ENCODE peak calls at places on chromosomes 1 and 21, in five cellular contexts. L is HepG2, W is A549, M is sigmoid colon, S is fibroblast of lung. J is an unnamed sample.

GRCh38 chr1:228989992-228990827 is 254.9 kb downstream of the RHOU start:
- DNase-seq in L (peak; percentile 56), W (no peak), M (peak; percentile 93), S (no peak), J (peak; percentile 41)

GRCh38 chr1:208170252-208170651 is 73.9 kb downstream of the PLXNA2 start:
- DNase-seq in L (no peak), W (no peak), M (no peak), S (no peak), J (peak; percentile 25)

GRCh38 chr1:11383553-11384169 is 95.3 kb upstream of the DISP3 start:
- DNase-seq in L (no peak), W (no peak), M (no peak), S (peak; percentile 6), J (no peak)

GRCh38 chr1:226408285-226409184 is 642 bp upstream of the PARP1 start:
- DNase-seq in L (no peak), W (no peak), M (no peak), S (no peak), J (no peak)

GRCh38 chr1:227749916-227750710 is 14.9 kb downstream of the SNAP47 start:
- DNase-seq in L (no peak), W (no peak), M (no peak), S (no peak), J (no peak)

GRCh38 chr1:199205740-199206139 is 566.9 kb downstream of the PTPRC start:
- DNase-seq in L (no peak), W (no peak), M (no peak), S (no peak), J (no peak)

GRCh38 chr1:193417945-193418744 is 231.7 kb upstream of the B3GALT2 start:
- DNase-seq in L (no peak), W (no peak), M (no peak), S (peak; percentile 39), J (no peak)

GRCh38 chr1:156149374-156150106 is 3.8 kb upstream of the SEMA4A start:
- DNase-seq in L (no peak), W (no peak), M (no peak), S (no peak), J (no peak)

GRCh38 chr1:57623039-57623790 is 199.4 kb upstream of the DAB1 start:
- DNase-seq in L (peak; percentile 3), W (no peak), M (no peak), S (no peak), J (no peak)

GRCh38 chr1:63621075-63621474 is 27.9 kb downstream of the PGM1 start:
- DNase-seq in L (no peak), W (no peak), M (no peak), S (no peak), J (no peak)

GRCh38 chr1:202567747-202568146 is 142.5 kb downstream of the SYT2 start:
- DNase-seq in L (no peak), W (no peak), M (no peak), S (peak; percentile 84), J (no peak)

GRCh38 chr1:11530731-11531311 is 51.9 kb downstream of the DISP3 start:
- DNase-seq in L (no peak), W (no peak), M (no peak), S (no peak), J (no peak)

GRCh38 chr1:221541296-221541695 is 200.6 kb downstream of the DUSP10 start:
- DNase-seq in L (no peak), W (no peak), M (no peak), S (no peak), J (no peak)

GRCh38 chr1:110245876-110246620 is 35.9 kb downstream of the KCNC4 start:
- DNase-seq in L (no peak), W (no peak), M (no peak), S (no peak), J (no peak)

GRCh38 chr21:39788383-39788782 is 43.4 kb downstream of the IGSF5 start:
- DNase-seq in L (peak; percentile 71), W (peak; percentile 72), M (peak; percentile 79), S (peak; percentile 94), J (peak; percentile 49)

GRCh38 chr1:212256404-212256803 is 28.8 kb upstream of the PPP2R5A start:
- DNase-seq in L (no peak), W (no peak), M (no peak), S (no peak), J (no peak)

GRCh38 chr1:30847358-30847972 is 61.1 kb downstream of the SDC3 start:
- DNase-seq in L (peak; percentile 90), W (no peak), M (peak; percentile 92), S (peak; percentile 82), J (peak; percentile 64)

GRCh38 chr21:25528511-25528910 is 78.8 kb downstream of the MRPL39 start:
- DNase-seq in L (no peak), W (no peak), M (no peak), S (no peak), J (no peak)

GRCh38 chr1:28855469-28855944 is 43.5 kb downstream of the OPRD1 start:
- DNase-seq in L (no peak), W (no peak), M (no peak), S (peak; percentile 16), J (no peak)

GRCh38 chr1:179820216-179820970 is 57.2 kb downstream of the TOR1AIP2 start:
- DNase-seq in L (no peak), W (no peak), M (peak; percentile 37), S (no peak), J (no peak)

GRCh38 chr1:151106891-151107290 is 36.3 kb downstream of the GABPB2 start:
- DNase-seq in L (no peak), W (no peak), M (no peak), S (peak; percentile 46), J (no peak)

GRCh38 chr1:108082006-108082405 is 117.0 kb upstream of the VAV3 start:
- DNase-seq in L (no peak), W (no peak), M (no peak), S (peak; percentile 6), J (peak; percentile 2)

GRCh38 chr1:192550922-192551534 is 24.5 kb upstream of the RGS1 start:
- DNase-seq in L (no peak), W (peak; percentile 7), M (no peak), S (peak; percentile 98), J (no peak)

GRCh38 chr1:20187103-20187812 is 940 bp upstream of the PLA2G2C start:
- DNase-seq in L (no peak), W (no peak), M (peak; percentile 78), S (no peak), J (no peak)

GRCh38 chr1:156912861-156913808 is 7.3 kb upstream of the LRRC71 start:
- DNase-seq in L (no peak), W (no peak), M (no peak), S (no peak), J (no peak)

GRCh38 chr1:87778896-87779295 is 450.2 kb downstream of the LMO4 start:
- DNase-seq in L (no peak), W (no peak), M (no peak), S (peak; percentile 95), J (no peak)

GRCh38 chr1:232036161-232036942 is 409.8 kb downstream of the DISC1 start:
- DNase-seq in L (no peak), W (no peak), M (no peak), S (no peak), J (no peak)

GRCh38 chr1:22680736-22681135 is 27.7 kb downstream of the C1QB start:
- DNase-seq in L (no peak), W (no peak), M (no peak), S (no peak), J (no peak)

GRCh38 chr21:16945580-16945979 is 567.3 kb upstream of the CXADR start:
- DNase-seq in L (no peak), W (no peak), M (no peak), S (no peak), J (no peak)

GRCh38 chr1:110556471-110556807 is 37.5 kb upstream of the KCNA10 start:
- DNase-seq in L (no peak), W (no peak), M (peak; percentile 79), S (no peak), J (peak; percentile 97)

GRCh38 chr1:30762931-30763653 is 5.5 kb upstream of the LAPTM5 start:
- DNase-seq in L (no peak), W (no peak), M (no peak), S (no peak), J (no peak)

GRCh38 chr21:36747114-36747814 is 48.3 kb downstream of the SIM2 start:
- DNase-seq in L (no peak), W (no peak), M (no peak), S (no peak), J (no peak)

GRCh38 chr1:33120436-33121231 is 39.7 kb downstream of the AZIN2 start:
- DNase-seq in L (no peak), W (no peak), M (no peak), S (peak; percentile 49), J (no peak)

GRCh38 chr1:56180806-56181205 is 398.6 kb downstream of the PLPP3 start:
- DNase-seq in L (no peak), W (no peak), M (no peak), S (no peak), J (no peak)

DNA sequence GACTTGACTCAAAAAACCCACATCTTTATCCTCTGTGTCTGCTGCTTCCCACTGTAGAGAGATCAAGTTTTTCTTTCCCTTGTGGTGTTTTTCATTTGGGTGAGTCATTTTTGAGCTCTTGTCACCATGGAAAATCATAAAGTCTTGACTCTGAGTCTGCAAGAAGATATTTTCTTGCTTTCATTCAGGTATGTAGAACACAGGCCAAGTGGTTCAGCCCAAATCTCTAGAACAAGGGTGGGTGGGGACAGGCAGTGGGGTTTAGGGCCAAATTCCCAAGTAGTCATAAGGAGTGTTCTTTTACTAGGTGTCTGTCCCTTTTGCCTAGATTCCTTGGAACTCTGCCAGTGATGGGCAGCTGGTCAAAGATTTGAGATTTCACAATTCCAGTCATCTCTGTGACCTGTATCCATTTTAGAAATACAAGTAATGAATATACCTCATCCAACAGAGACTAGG is 21.5 kb upstream of the ARHGAP29 start:
- DNase-seq in L (peak; percentile 52), W (peak; percentile 48), M (peak; percentile 88), S (peak; percentile 98), J (no peak)
- H3K27ac ChIP-seq in L (no peak overlapping the region), W (peak overlapping the region; percentile 30), M (no peak overlapping the region), S (peak overlapping the region; percentile 74), J (no peak overlapping the region)

DNA sequence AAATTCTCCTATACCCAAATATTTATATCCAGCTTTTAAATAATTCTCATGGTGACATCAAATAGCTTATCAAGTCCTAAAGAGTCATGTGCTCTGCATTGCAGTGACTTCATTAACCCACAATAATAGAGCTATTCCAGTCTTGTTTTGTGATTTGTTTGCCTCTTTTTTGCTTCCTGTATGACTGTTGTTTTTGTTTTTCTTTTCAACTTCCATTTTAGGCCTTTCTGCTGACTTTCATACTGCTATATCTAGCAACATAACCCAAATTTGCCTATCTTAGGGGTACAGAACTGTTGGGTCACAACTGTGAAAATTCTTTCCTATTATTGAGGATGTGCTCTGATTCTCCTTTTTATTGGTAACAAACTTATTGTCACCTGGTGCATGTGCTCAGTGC is 30.3 kb downstream of the SPATA17 start:
- DNase-seq in L (no peak), W (no peak), M (no peak), S (no peak), J (no peak)
- H3K27ac ChIP-seq in L (no peak overlapping the region), W (no peak overlapping the region), M (no peak overlapping the region), S (no peak overlapping the region), J (no peak overlapping the region)

DNA sequence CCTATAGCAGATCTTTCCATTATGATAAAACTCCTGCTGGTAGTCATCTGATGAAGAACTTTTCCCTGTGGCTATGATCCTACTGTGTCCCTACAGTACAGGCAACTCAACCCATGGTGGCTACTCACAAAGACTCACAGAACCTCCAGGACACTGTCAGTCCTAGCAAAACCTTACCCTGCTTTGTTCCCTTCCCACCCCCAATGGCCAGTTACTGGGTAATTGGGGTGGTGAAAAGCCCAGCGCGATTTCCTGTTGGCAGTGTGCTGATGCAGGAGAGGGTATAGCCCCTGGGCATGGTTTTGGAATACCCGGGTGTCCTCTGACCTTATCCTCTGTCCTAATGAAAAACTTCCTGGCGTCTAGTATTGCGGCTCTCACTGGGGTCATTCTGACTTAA is 538 bp upstream of the RGL1 start:
- DNase-seq in L (no peak), W (no peak), M (no peak), S (no peak), J (no peak)
- H3K27ac ChIP-seq in L (no peak overlapping the region), W (no peak overlapping the region), M (peak overlapping the region; percentile 83), S (peak overlapping the region; percentile 79), J (peak overlapping the region; percentile 87)

GRCh38 chr1:53362270-53362669 is 34.4 kb upstream of the LRP8 start:
- DNase-seq in L (no peak), W (no peak), M (no peak), S (no peak), J (no peak)
- H3K27ac ChIP-seq in L (no peak overlapping the region), W (no peak overlapping the region), M (no peak overlapping the region), S (no peak overlapping the region), J (no peak overlapping the region)

J was measured in substantia nigra.